ENCODE peak calls at places on chromosome 5, in five cellular contexts. B is T47D; G is KBM-7; U is endothelial cell; D is CD8-positive, alpha-beta memory T cell. A is an unnamed sample.

GRCh38 chr5:68408345-68408871 is 192.9 kb downstream of the PIK3R1 start:
- DNase-seq in G (peak), B (no peak), D (no peak), U (no peak), A (peak)

GRCh38 chr5:142906863-142907671 is 136.9 kb downstream of the ARHGAP26 start:
- DNase-seq in U (no peak), B (no peak), D (no peak), G (no peak), A (no peak)

GRCh38 chr5:320524-321232 is 836 bp upstream of the AHRR start:
- DNase-seq in U (no peak), G (no peak), D (no peak), B (no peak), A (no peak)

GRCh38 chr5:66410056-66410455 is 186.1 kb upstream of the MAST4 start:
- DNase-seq in G (no peak), D (no peak), B (no peak), U (no peak), A (no peak)

GRCh38 chr5:81854485-81854884 is 103.6 kb upstream of the SSBP2 start:
- DNase-seq in G (no peak), U (no peak), D (no peak), B (no peak), A (peak)

GRCh38 chr5:135221187-135221473 is 177.9 kb downstream of the MACROH2A1 start:
- DNase-seq in B (no peak), D (no peak), U (no peak), G (no peak), A (no peak)

GRCh38 chr5:59799668-59800374 is 93.7 kb downstream of the PDE4D start:
- DNase-seq in D (peak), G (peak), B (peak), U (peak), A (peak)

GRCh38 chr5:90824436-90824835 is 265.8 kb downstream of the ADGRV1 start:
- DNase-seq in G (no peak), D (no peak), B (no peak), U (no peak), A (no peak)

GRCh38 chr5:84693256-84693655 is 308.6 kb upstream of the EDIL3 start:
- DNase-seq in B (no peak), U (no peak), G (no peak), D (no peak), A (no peak)

GRCh38 chr5:180313677-180314076 is 21.8 kb upstream of the MAPK9 start:
- DNase-seq in B (peak), D (no peak), U (peak), G (no peak), A (peak)

GRCh38 chr5:91419136-91419535 is 36.0 kb upstream of the ARRDC3 start:
- DNase-seq in D (no peak), B (no peak), U (no peak), G (no peak), A (peak)

GRCh38 chr5:83048277-83048676 is 28.9 kb downstream of the TMEM167A start:
- DNase-seq in G (no peak), B (no peak), U (no peak), D (no peak), A (no peak)

GRCh38 chr5:6714221-6715041 is 1.2 kb downstream of the TENT4A start:
- DNase-seq in U (peak), G (no peak), D (peak), B (peak), A (peak)

GRCh38 chr5:42597318-42597937 is 159.2 kb upstream of the CCDC152 start:
- DNase-seq in G (no peak), D (no peak), B (no peak), U (no peak), A (no peak)

GRCh38 chr5:64612349-64612961 is 77.8 kb upstream of the SHISAL2B start:
- DNase-seq in B (peak), D (no peak), U (peak), G (peak), A (peak)